ENCODE peak calls at places on chromosomes 6 and 20, in five cellular contexts. R, E, I, F and X are unnamed samples.

GRCh38 chr20:21291026-21291425 is 12.1 kb upstream of the XRN2 start:
- DNase-seq in R (no peak), E (no peak), I (no peak), F (no peak), X (no peak)

GRCh38 chr6:90458353-90459224 is 128.3 kb downstream of the MAP3K7 start:
- DNase-seq in R (no peak), E (no peak), I (no peak), F (no peak), X (no peak)

GRCh38 chr20:21315138-21315537 is 12.0 kb downstream of the XRN2 start:
- DNase-seq in R (no peak), E (no peak), I (no peak), F (no peak), X (no peak)

GRCh38 chr20:62159052-62159451 is 15.5 kb downstream of the SS18L1 start:
- DNase-seq in R (no peak), E (peak), I (no peak), F (no peak), X (no peak)

GRCh38 chr6:131250121-131250520 is 114.9 kb downstream of the AKAP7 start:
- DNase-seq in R (peak), E (peak), I (peak), F (no peak), X (no peak)

GRCh38 chr20:37081717-37082289 is 14.0 kb downstream of the RBL1 start:
- DNase-seq in R (no peak), E (no peak), I (peak), F (no peak), X (no peak)

GRCh38 chr6:130829333-130829910 is 2.2 kb downstream of the SMLR1 start:
- DNase-seq in R (no peak), E (no peak), I (no peak), F (no peak), X (no peak)

GRCh38 chr20:46674253-46675083 is 14.8 kb downstream of the TP53RK start:
- DNase-seq in R (no peak), E (no peak), I (no peak), F (no peak), X (no peak)

GRCh38 chr6:33207569-33208088 is 671 bp upstream of the RING1 start:
- DNase-seq in R (peak), E (no peak), I (no peak), F (no peak), X (no peak)

GRCh38 chr6:137043710-137044365 is 927 bp downstream of the IL20RA start:
- DNase-seq in R (peak), E (peak), I (no peak), F (no peak), X (no peak)

GRCh38 chr6:129032602-129033001 is 149.7 kb downstream of the LAMA2 start:
- DNase-seq in R (no peak), E (no peak), I (no peak), F (no peak), X (no peak)

GRCh38 chr6:128882560-128882959 is 378 bp upstream of the LAMA2 start:
- DNase-seq in R (no peak), E (peak), I (no peak), F (no peak), X (no peak)

GRCh38 chr6:26205625-26206574 is 118.7 kb downstream of the HFE start:
- DNase-seq in R (no peak), E (no peak), I (no peak), F (no peak), X (no peak)

GRCh38 chr20:36572701-36573102 is 695 bp upstream of the TGIF2 start:
- DNase-seq in R (peak), E (no peak), I (no peak), F (no peak), X (no peak)

GRCh38 chr6:7910654-7911344 is at the start of gene TXNDC5:
- DNase-seq in R (peak), E (peak), I (peak), F (peak), X (no peak)
- TF ChIP-seq POLR2A in R (no peak), E (peak), I (peak), F (peak), X (no peak)

DNA sequence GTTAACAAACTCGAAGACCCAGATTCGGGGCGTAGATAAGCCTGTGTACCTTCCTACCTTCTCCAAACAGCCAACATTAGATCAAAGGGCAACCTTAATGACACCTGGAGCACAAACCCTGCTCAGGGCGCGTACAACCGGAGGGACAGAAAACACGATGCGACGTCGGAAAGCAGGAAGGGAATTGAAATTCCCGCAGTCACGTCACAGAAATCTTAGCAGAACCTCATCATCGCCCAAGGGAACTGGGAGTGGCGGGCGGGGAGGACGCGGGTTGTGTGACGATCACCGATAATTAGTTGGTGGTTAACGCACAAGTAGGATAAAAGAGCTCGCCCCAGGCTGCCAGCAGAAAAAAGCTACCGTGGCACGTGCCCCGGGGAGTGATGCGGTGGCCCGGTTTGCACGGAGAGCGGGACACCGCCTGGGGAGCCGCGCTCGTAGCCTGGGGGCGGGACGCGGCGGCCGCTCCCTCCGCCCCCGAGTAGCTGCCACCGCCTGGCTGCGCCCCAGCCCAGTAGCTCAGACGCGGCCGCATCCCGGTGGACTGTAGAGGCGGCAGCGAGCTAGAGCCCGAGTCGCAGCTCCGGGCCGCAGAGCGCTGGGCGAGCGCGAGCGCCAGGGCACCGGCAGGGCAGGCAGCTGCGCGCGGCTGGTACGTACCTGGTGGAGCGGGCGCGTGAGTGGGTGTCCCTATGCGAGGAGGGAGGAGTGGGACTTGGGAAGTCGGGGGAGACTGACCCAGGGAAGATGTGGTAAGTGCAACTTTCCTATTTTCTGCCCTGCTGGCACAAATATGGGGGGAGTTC is at the start of gene PKIB:
- DNase-seq in R (peak), E (peak), I (peak), F (peak), X (no peak)
- TF ChIP-seq POLR2A in R (no peak), E (no peak), I (no peak), F (no peak), X (no peak)

GRCh38 chr6:7896465-7896987 is 14.1 kb downstream of the TXNDC5 start:
- DNase-seq in R (no peak), E (no peak), I (no peak), F (no peak), X (no peak)

GRCh38 chr6:7894272-7895124 is 16.1 kb downstream of the TXNDC5 start:
- DNase-seq in R (no peak), E (no peak), I (no peak), F (no peak), X (no peak)

GRCh38 chr6:7895125-7895423 is 15.5 kb downstream of the TXNDC5 start:
- DNase-seq in R (no peak), E (no peak), I (no peak), F (no peak), X (no peak)

GRCh38 chr6:7891098-7891872 is 19.3 kb downstream of the TXNDC5 start:
- DNase-seq in R (no peak), E (no peak), I (no peak), F (no peak), X (no peak)

GRCh38 chr6:7893342-7893741 is 17.2 kb downstream of the TXNDC5 start:
- DNase-seq in R (no peak), E (no peak), I (no peak), F (no peak), X (no peak)
- TF ChIP-seq POLR2A in R (no peak), E (no peak), I (no peak), F (peak), X (no peak)

GRCh38 chr20:55561259-55561658 is 444.1 kb downstream of the CBLN4 start:
- DNase-seq in R (no peak), E (no peak), I (no peak), F (no peak), X (no peak)
- TF ChIP-seq POLR2A in R (no peak), E (no peak), I (no peak), F (no peak), X (no peak)

GRCh38 chr20:50401047-50401586 is 109.1 kb upstream of the PTPN1 start:
- DNase-seq in R (no peak), E (no peak), I (no peak), F (no peak), X (no peak)
- TF ChIP-seq POLR2A in R (no peak), E (no peak), I (no peak), F (no peak), X (no peak)

GRCh38 chr20:23341073-23341472 is 9.5 kb upstream of the NXT1 start:
- DNase-seq in R (no peak), E (no peak), I (no peak), F (peak), X (no peak)
- TF ChIP-seq POLR2A in R (no peak), E (no peak), I (no peak), F (no peak), X (no peak)

GRCh38 chr6:19866900-19867627 is 29.9 kb downstream of the ID4 start:
- DNase-seq in R (no peak), E (no peak), I (no peak), F (no peak), X (no peak)

GRCh38 chr6:19860235-19860877 is 23.2 kb downstream of the ID4 start:
- DNase-seq in R (peak), E (no peak), I (no peak), F (no peak), X (no peak)

GRCh38 chr6:19866199-19866872 is 29.2 kb downstream of the ID4 start:
- DNase-seq in R (no peak), E (no peak), I (no peak), F (no peak), X (no peak)

GRCh38 chr6:19865178-19865577 is 28.0 kb downstream of the ID4 start:
- DNase-seq in R (no peak), E (no peak), I (no peak), F (no peak), X (no peak)

GRCh38 chr6:19864285-19864684 is 27.1 kb downstream of the ID4 start:
- DNase-seq in R (no peak), E (no peak), I (no peak), F (no peak), X (no peak)
- TF ChIP-seq POLR2A in R (no peak), E (no peak), I (no peak), F (no peak), X (no peak)

GRCh38 chr6:2938632-2939083 is 32.7 kb downstream of the SERPINB6 start:
- DNase-seq in R (peak), E (no peak), I (no peak), F (no peak), X (no peak)

GRCh38 chr6:2940851-2941250 is 30.5 kb downstream of the SERPINB6 start:
- DNase-seq in R (no peak), E (no peak), I (no peak), F (no peak), X (no peak)

GRCh38 chr6:2938004-2938631 is 33.2 kb downstream of the SERPINB6 start:
- DNase-seq in R (peak), E (no peak), I (no peak), F (no peak), X (no peak)

GRCh38 chr6:2939315-2940009 is 31.9 kb downstream of the SERPINB6 start:
- DNase-seq in R (peak), E (peak), I (no peak), F (no peak), X (no peak)

GRCh38 chr6:2940010-2940850 is 31.1 kb downstream of the SERPINB6 start:
- DNase-seq in R (peak), E (no peak), I (no peak), F (peak), X (no peak)
- TF ChIP-seq POLR2A in R (no peak), E (no peak), I (no peak), F (peak), X (no peak)